ENCODE peak calls at places on chromosomes 16 and 17, in four cellular contexts. W is SK-N-SH, S is GM12878, J is HepG2. M is an unnamed sample.
A peak's percentile ranks its signal among the peaks of the same experiment; 100 is the strongest.

GRCh38 chr17:83065660-83066542 is 13.5 kb upstream of the METRNL start:
- DNase-seq in S (no peak), W (no peak), J (no peak), M (no peak)

GRCh38 chr16:81315271-81316175 is 761 bp downstream of the GAN start:
- DNase-seq in J (peak; percentile 32), S (no peak), W (peak; percentile 78), M (peak; percentile 54)

GRCh38 chr16:50245417-50246298 is 20.7 kb upstream of the ADCY7 start:
- DNase-seq in J (peak; percentile 16), S (no peak), W (peak; percentile 93), M (peak; percentile 93)

GRCh38 chr17:17711708-17712141 is 30.5 kb downstream of the RAI1 start:
- DNase-seq in W (peak; percentile 50), J (peak; percentile 52), S (no peak), M (no peak)

GRCh38 chr17:10089221-10089799 is 109.1 kb downstream of the GAS7 start:
- DNase-seq in W (no peak), S (no peak), J (no peak), M (no peak)

GRCh38 chr17:48382989-48383388 is 47.0 kb downstream of the SKAP1 start:
- DNase-seq in J (no peak), W (no peak), S (no peak), M (no peak)

GRCh38 chr16:65745-66144 is 6.7 kb downstream of the RHBDF1 start:
- DNase-seq in J (peak; percentile 56), S (no peak), W (peak; percentile 95), M (peak; percentile 77)

GRCh38 chr17:82410014-82410716 is 8.0 kb upstream of the HEXD start:
- DNase-seq in S (no peak), J (no peak), W (no peak), M (no peak)

GRCh38 chr16:50593410-50594139 is 45.4 kb downstream of the NKD1 start:
- DNase-seq in J (no peak), W (peak; percentile 48), S (no peak), M (peak; percentile 21)

GRCh38 chr17:9907883-9908648 is 3.0 kb upstream of the RCVRN start:
- DNase-seq in W (no peak), S (no peak), J (no peak), M (no peak)

GRCh38 chr17:15966183-15966878 is 21.4 kb downstream of the ADORA2B start:
- DNase-seq in W (no peak), S (no peak), J (peak; percentile 90), M (no peak)

GRCh38 chr16:56279132-56279531 is 87.8 kb downstream of the GNAO1 start:
- DNase-seq in S (no peak), W (no peak), J (no peak), M (peak; percentile 29)

GRCh38 chr16:21157632-21158031 is 842 bp upstream of the LDAF1 start:
- DNase-seq in W (no peak), S (no peak), J (no peak), M (no peak)

GRCh38 chr16:21160276-21160675 is 1.8 kb downstream of the LDAF1 start:
- DNase-seq in S (no peak), J (no peak), W (no peak), M (no peak)

GRCh38 chr16:21158208-21159110 is at the start of gene LDAF1:
- DNase-seq in W (peak; percentile 90), S (no peak), J (peak; percentile 33), M (peak; percentile 92)

GRCh38 chr16:21161211-21161610 is 2.7 kb downstream of the LDAF1 start:
- DNase-seq in W (no peak), J (no peak), S (no peak), M (no peak)

GRCh38 chr16:21159281-21159951 is 942 bp downstream of the LDAF1 start:
- DNase-seq in W (peak; percentile 28), J (no peak), S (no peak), M (peak; percentile 41)
- TF ChIP-seq TAF1 in W (no peak), J (no peak), S (no peak), M (peak; percentile 11)

DNA sequence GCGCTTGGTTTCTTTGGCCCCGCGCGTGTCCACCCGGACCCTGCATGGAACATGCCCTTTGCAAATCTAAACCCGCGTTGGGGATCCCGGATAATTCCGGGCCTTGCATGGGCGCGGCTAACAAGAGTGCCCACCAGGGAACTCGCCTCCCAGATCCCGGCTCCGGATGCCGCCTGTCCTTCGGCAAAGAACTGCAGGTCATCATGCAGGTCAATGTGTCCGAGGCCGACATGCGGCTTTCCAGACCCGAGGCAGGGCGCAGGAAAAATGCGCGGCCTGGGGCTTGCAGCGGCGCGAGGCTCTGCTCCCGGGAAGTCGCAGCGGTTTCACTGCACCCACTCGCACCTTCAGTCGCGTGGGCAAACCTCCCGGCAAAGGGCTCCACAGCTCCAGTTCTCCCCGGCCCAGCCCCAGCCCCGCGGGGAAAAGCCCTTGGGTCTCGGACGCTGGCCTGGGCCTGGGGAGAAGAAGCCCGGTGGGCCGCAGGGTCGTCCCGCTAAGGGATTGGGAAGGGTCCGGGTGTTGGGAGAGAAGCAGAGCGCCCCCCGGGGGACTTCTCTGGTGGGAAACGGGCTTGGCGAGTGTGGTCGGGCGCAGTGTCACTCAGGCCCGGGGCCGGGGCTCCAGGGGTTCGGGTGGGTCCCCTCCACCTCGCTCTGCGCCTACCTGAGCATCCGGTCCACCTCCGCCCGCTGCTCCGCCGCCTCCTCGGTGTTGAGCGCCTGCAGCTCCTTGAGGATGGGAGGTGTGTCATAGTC is 805 bp downstream of the HNF1B start:
- DNase-seq in S (no peak), W (peak; percentile 41), J (peak; percentile 61), M (no peak)
- TF ChIP-seq SMC3 in S (no peak), W (no peak), J (no peak), M (no peak)

GRCh38 chr17:77345260-77345910 is 204.6 kb downstream of the SEC14L1 start:
- DNase-seq in J (no peak), W (no peak), S (no peak), M (no peak)

GRCh38 chr17:77344038-77344437 is 203.3 kb downstream of the SEC14L1 start:
- DNase-seq in S (no peak), W (no peak), J (no peak), M (no peak)

GRCh38 chr17:77349976-77350830 is 209.4 kb downstream of the SEC14L1 start:
- DNase-seq in S (no peak), W (no peak), J (no peak), M (no peak)

GRCh38 chr17:77346765-77347164 is 206.0 kb downstream of the SEC14L1 start:
- DNase-seq in W (no peak), S (no peak), J (no peak), M (no peak)

DNA sequence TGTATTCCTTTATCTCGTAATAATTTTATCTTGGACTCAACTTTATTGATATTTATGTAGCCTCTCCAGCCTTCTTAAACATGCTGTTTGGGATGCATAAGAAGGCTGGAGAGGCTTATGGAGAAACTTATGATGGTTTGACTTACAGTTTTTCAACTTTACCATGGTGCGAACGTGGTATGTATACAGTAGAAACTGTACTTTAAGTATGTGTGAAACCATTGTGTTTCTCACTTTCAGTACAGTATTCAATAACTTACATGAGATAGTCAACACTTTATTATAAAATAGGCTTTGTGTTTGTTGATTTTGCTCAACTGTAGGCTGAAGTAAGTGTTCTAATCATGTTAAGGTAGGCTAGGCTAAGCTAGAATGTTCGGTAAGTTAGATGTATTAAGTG is 206.8 kb downstream of the SEC14L1 start:
- DNase-seq in J (no peak), W (no peak), S (no peak), M (no peak)
- TF ChIP-seq TAF1 in J (no peak), W (no peak), S (no peak), M (no peak)

DNA sequence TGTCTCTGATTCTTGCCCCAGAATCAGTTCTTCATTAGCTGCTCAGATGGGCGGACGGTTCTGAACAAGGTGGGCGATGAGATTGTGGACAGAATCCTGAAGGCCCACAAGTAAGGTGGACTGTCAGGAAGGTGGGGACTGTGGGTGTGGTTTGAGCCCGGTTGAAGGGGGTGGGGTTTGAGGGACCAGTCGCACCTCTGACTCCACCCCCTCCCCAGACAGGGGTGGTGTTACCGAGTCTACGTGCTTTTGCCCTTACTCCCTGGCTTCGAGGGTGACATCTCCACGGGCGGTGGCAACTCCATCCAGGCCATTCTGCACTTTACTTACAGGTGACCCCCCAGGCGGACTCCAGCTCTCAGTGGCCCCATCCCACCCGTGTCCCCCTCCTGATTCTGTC is 11.3 kb downstream of the PLD2 start:
- DNase-seq in J (no peak), W (no peak), S (no peak), M (peak; percentile 53)
- TF ChIP-seq SMC3 in J (no peak), W (no peak), S (no peak), M (no peak)

GRCh38 chr17:69640073-69640472 is 225.6 kb downstream of the MAP2K6 start:
- DNase-seq in J (no peak), S (no peak), W (no peak), M (no peak)
- TF ChIP-seq TAF1 in J (no peak), S (no peak), W (no peak), M (no peak)

DNA sequence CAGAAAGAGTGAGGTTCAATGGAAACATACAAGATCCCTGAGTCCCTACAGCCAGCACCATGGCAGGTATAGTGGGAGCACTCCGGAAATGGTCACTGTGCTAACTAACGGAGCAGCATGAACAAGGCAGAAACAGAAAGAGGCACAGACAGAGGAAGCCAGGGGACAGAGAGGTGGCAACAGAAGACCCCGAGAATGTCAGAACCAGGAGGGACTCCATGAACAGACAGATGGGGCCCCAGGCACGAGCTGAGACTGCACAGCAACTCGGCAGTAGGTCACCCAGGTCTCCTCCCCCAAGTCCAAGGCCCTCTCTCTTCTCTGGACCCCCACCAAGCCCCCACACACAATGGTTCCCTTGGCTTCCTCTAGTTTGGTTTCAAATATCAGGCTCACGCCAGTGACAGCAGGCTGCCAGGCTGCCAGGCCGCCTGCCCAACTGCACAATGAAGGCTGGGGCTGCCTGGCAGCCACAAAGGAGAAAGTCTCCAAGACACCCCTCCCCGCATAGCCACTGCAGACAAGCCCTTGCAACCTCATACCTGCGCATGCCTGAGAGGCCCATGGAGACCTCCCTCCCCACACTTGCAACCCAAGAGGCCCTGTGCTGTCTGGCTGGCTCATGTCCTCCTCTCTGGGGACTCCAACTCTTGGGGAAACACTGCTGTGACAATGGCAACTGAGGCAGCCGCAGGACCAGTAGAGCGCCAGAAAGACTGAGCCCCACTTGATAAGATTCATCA is 54.7 kb downstream of the PIMREG start:
- DNase-seq in J (no peak), S (no peak), W (no peak), M (no peak)
- TF ChIP-seq SMC3 in J (no peak), S (no peak), W (no peak), M (no peak)